ENCODE peak calls at places on chromosomes 6 and 20, in seven cellular contexts. U is GM12878, E is GM23248, X is K562, S is neural progenitor cell, G is PC-3, Q is mammary epithelial cell. Y is an unnamed sample.

GRCh38 chr20:658731-659291 is 5.8 kb upstream of the SRXN1 start:
- DNase-seq in U (no peak), E (peak), X (peak), S (no peak), G (no peak), Q (no peak), Y (peak)

GRCh38 chr6:132425176-132425575 is 23.9 kb upstream of the MOXD1 start:
- DNase-seq in U (no peak), E (no peak), X (no peak), S (no peak), G (no peak), Q (no peak), Y (no peak)

GRCh38 chr6:161922631-161923119 is 648.8 kb upstream of the AGPAT4 start:
- DNase-seq in U (no peak), E (peak), X (peak), S (peak), G (peak), Q (peak), Y (peak)

GRCh38 chr6:67757465-67758033 is 877.5 kb upstream of the ADGRB3 start:
- DNase-seq in U (no peak), E (no peak), X (no peak), S (no peak), G (no peak), Q (no peak), Y (no peak)

GRCh38 chr6:69846770-69847506 is 19.4 kb upstream of the COL19A1 start:
- DNase-seq in U (no peak), E (no peak), X (no peak), S (no peak), G (no peak), Q (no peak), Y (no peak)

GRCh38 chr6:95249176-95249575 is 328.2 kb upstream of the MANEA start:
- DNase-seq in U (no peak), E (peak), X (no peak), S (no peak), G (no peak), Q (peak), Y (peak)

GRCh38 chr6:37566209-37566859 is 66.6 kb upstream of the CCDC167 start:
- DNase-seq in U (no peak), E (peak), X (peak), S (peak), G (peak), Q (peak), Y (peak)

GRCh38 chr6:15038013-15038791 is 207.7 kb upstream of the JARID2 start:
- DNase-seq in U (no peak), E (no peak), X (no peak), S (no peak), G (no peak), Q (no peak), Y (no peak)

GRCh38 chr20:23414526-23415188 is 6.6 kb downstream of the NAPB start:
- DNase-seq in U (no peak), E (no peak), X (no peak), S (no peak), G (no peak), Q (no peak), Y (no peak)

GRCh38 chr6:161369339-161369738 is 95.5 kb upstream of the AGPAT4 start:
- DNase-seq in U (no peak), E (peak), X (no peak), S (no peak), G (peak), Q (peak), Y (peak)

GRCh38 chr6:14123331-14124105 is 5.9 kb downstream of the CD83 start:
- DNase-seq in U (no peak), E (peak), X (no peak), S (no peak), G (no peak), Q (no peak), Y (no peak)

GRCh38 chr6:9516207-9516606 is 898.7 kb downstream of the TFAP2A start:
- DNase-seq in U (no peak), E (peak), X (no peak), S (peak), G (peak), Q (peak), Y (peak)

GRCh38 chr6:15752820-15753219 is 90.0 kb upstream of the DTNBP1 start:
- DNase-seq in U (no peak), E (peak), X (peak), S (peak), G (no peak), Q (no peak), Y (no peak)

GRCh38 chr6:44002591-44003344 is 124.5 kb downstream of the MRPL14 start:
- DNase-seq in U (no peak), E (peak), X (no peak), S (peak), G (no peak), Q (peak), Y (peak)

GRCh38 chr6:164791498-164791897 is 517.9 kb downstream of the C6orf118 start:
- DNase-seq in U (no peak), E (no peak), X (no peak), S (no peak), G (no peak), Q (no peak), Y (no peak)

GRCh38 chr6:93350774-93351173 is 68.6 kb downstream of the EPHA7 start:
- DNase-seq in U (no peak), E (no peak), X (no peak), S (no peak), G (no peak), Q (no peak), Y (no peak)

GRCh38 chr6:37054171-37054570 is 48.7 kb downstream of the FGD2 start:
- DNase-seq in U (no peak), E (no peak), X (no peak), S (no peak), G (no peak), Q (no peak), Y (no peak)

GRCh38 chr6:83853968-83854501 is 875 bp downstream of the RIPPLY2 start:
- DNase-seq in U (no peak), E (no peak), X (no peak), S (peak), G (no peak), Q (no peak), Y (no peak)

GRCh38 chr20:933024-933423 is 16.9 kb upstream of the ANGPT4 start:
- DNase-seq in U (no peak), E (no peak), X (no peak), S (no peak), G (no peak), Q (no peak), Y (no peak)

GRCh38 chr20:42134265-42135098 is 516.3 kb upstream of the CHD6 start:
- DNase-seq in U (no peak), E (no peak), X (no peak), S (no peak), G (no peak), Q (no peak), Y (no peak)

GRCh38 chr6:170291271-170292110 is 613 bp upstream of the DLL1 start:
- DNase-seq in U (no peak), E (peak), X (no peak), S (peak), G (peak), Q (peak), Y (no peak)

GRCh38 chr20:24675651-24676352 is 206.4 kb downstream of the SYNDIG1 start:
- DNase-seq in U (no peak), E (no peak), X (no peak), S (no peak), G (no peak), Q (no peak), Y (no peak)

GRCh38 chr20:25540273-25540672 is 45.1 kb downstream of the NINL start:
- DNase-seq in U (no peak), E (peak), X (no peak), S (peak), G (peak), Q (peak), Y (no peak)

GRCh38 chr6:41445268-41445667 is 100.9 kb upstream of the FOXP4 start:
- DNase-seq in U (no peak), E (no peak), X (no peak), S (no peak), G (no peak), Q (no peak), Y (peak)

GRCh38 chr6:27279513-27280063 is 32.1 kb downstream of the PRSS16 start:
- DNase-seq in U (no peak), E (no peak), X (peak), S (peak), G (no peak), Q (no peak), Y (no peak)

GRCh38 chr6:149433901-149434300 is 33.8 kb downstream of the SUMO4 start:
- DNase-seq in U (no peak), E (peak), X (no peak), S (no peak), G (no peak), Q (no peak), Y (no peak)

GRCh38 chr6:149433405-149433804 is 33.3 kb downstream of the SUMO4 start:
- DNase-seq in U (no peak), E (peak), X (no peak), S (no peak), G (no peak), Q (no peak), Y (no peak)

GRCh38 chr6:149429427-149430360 is 29.6 kb downstream of the SUMO4 start:
- DNase-seq in U (no peak), E (no peak), X (no peak), S (no peak), G (no peak), Q (no peak), Y (no peak)

GRCh38 chr6:149428606-149429005 is 28.5 kb downstream of the SUMO4 start:
- DNase-seq in U (no peak), E (no peak), X (no peak), S (no peak), G (no peak), Q (no peak), Y (no peak)

DNA sequence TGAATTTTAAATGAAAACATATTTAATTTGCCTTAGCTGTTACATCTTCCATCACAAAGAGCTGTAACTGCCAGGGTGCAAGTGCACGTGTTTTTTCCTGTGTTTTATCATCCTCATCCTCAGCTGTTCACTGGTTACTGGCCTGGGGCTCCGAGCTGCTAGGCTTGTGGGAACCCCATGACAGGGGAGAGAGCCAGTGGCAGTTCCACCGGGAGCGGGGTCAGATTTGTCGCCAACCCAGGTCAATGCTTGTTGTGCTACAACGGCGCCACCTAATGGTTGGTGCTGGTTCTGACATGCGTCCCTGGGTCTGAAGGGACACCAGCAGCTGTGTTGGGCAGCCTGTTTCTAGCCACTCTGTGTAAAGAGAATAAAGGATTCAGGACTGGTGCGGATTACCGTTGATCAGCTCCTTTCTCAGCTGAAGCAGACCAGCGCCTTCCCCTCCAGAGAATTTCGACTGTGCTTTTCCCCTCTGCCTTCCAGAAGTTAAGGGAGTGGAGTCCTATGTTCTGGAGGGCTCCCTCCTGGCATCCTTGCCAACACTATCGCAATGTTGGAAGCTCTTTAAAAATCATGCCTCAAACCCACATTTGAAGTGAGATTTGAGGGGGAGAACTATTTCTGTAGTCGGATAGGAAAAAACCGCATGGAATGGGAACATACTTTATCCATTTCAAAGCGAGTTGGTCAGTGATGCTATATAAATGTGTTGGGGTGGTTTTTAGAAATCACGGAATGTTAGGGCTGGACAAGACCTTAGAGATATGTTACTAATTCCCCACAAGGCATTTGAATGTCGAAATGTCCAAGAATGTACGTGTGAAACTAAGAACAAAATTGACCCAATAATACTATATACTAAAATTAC is 32.1 kb downstream of the SUMO4 start:
- DNase-seq in U (peak), E (peak), X (peak), S (peak), G (peak), Q (peak), Y (peak)
- H3K4me2 ChIP-seq in U (peak), E (peak), X (no peak), S (peak), G (peak), Q (peak), Y (peak)

DNA sequence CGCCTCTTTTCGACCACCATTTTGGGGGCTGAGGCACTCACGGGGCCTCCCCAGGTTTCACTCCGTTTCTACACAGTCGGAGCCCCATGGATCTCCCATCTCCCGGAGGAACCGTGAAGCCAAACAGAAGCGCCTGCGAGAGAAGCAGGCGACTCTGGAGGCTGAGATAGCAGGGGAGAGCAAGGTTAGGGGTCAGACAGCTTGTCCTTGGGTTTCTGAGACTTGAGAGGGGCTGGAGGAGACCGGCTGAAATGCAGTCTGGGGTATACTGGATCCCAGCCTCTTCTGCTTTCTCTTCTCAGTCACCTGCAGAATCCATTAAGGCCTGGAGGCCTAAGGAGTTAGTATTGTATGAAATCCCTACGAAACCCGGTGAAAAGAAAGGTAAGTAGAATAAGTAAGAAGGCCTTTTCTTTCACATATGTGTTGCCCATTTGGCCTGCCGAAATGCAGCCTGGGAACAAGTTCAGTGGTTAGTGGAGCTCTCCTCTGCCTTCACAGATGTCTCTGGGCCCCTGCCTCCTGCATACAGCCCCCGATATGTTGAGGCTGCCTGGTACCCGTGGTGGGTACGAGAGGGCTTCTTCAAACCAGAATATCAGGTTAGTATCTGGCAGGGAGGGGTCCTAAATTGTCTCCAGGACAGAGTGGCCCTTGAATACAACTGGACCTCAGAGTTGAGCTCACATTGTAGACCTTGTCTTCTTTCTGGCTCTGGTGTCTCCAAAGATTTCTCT is 984 bp downstream of the VARS2 start:
- DNase-seq in U (no peak), E (peak), X (peak), S (no peak), G (no peak), Q (no peak), Y (no peak)
- H3K4me2 ChIP-seq in U (peak), E (peak), X (peak), S (peak), G (peak), Q (peak), Y (peak)

GRCh38 chr20:12949429-12949980 is 59.3 kb upstream of the SPTLC3 start:
- DNase-seq in U (no peak), E (no peak), X (no peak), S (no peak), G (no peak), Q (no peak), Y (peak)
- H3K4me2 ChIP-seq in U (no peak), E (no peak), X (no peak), S (no peak), G (no peak), Q (no peak), Y (no peak)

GRCh38 chr6:163739968-163740367 is 325.4 kb downstream of the QKI start:
- DNase-seq in U (no peak), E (no peak), X (no peak), S (no peak), G (no peak), Q (no peak), Y (no peak)
- H3K4me2 ChIP-seq in U (no peak), E (no peak), X (no peak), S (no peak), G (no peak), Q (no peak), Y (no peak)

DNA sequence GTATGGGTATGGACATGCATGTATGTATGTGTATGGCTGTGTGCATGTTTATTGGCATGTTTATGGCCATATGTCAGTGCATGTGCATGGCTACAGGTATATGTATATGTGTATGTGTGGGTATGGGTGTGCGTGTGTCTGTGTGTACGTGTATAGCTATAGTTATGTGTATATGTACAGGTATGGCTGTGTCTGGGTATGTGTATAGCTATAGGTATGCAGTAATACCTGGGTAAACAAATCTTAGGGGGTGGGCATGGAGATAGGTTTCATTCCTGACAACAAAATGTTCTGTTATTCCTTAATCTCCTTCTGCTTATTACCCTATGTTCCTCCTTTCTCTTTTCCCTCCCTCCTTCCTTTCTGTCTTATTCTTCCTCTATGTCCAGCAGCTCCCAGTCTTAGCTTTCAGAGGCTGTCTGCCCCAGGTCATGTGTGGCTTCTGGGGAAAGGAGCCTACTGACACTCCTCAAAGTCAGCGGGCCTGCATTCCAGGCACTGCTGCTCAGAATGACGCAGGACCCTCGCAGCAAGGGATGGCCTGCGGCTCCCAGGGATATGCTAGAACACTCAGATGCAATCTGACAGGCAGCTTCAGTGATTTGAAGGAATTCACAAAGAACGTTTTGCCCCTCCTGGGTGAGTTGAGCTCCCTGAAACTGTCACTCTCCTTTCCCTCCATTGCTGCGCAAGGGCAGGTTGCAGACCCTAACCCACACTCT is 139.3 kb upstream of the PHACTR1 start:
- DNase-seq in U (no peak), E (no peak), X (no peak), S (peak), G (peak), Q (no peak), Y (peak)
- H3K4me2 ChIP-seq in U (no peak), E (peak), X (no peak), S (no peak), G (peak), Q (peak), Y (no peak)

GRCh38 chr20:39009348-39009747 is 47.2 kb downstream of the DHX35 start:
- DNase-seq in U (no peak), E (no peak), X (no peak), S (no peak), G (no peak), Q (no peak), Y (no peak)

GRCh38 chr20:39010496-39010895 is 48.4 kb downstream of the DHX35 start:
- DNase-seq in U (no peak), E (no peak), X (no peak), S (peak), G (no peak), Q (no peak), Y (no peak)

GRCh38 chr20:38999217-38999616 is 37.1 kb downstream of the DHX35 start:
- DNase-seq in U (no peak), E (no peak), X (no peak), S (no peak), G (no peak), Q (no peak), Y (no peak)

GRCh38 chr20:38999965-39000910 is 38.1 kb downstream of the DHX35 start:
- DNase-seq in U (no peak), E (no peak), X (no peak), S (no peak), G (no peak), Q (no peak), Y (no peak)

GRCh38 chr20:39004508-39004907 is 42.4 kb downstream of the DHX35 start:
- DNase-seq in U (no peak), E (no peak), X (no peak), S (no peak), G (peak), Q (peak), Y (no peak)
- H3K4me2 ChIP-seq in U (no peak), E (no peak), X (no peak), S (no peak), G (no peak), Q (no peak), Y (no peak)

DNA sequence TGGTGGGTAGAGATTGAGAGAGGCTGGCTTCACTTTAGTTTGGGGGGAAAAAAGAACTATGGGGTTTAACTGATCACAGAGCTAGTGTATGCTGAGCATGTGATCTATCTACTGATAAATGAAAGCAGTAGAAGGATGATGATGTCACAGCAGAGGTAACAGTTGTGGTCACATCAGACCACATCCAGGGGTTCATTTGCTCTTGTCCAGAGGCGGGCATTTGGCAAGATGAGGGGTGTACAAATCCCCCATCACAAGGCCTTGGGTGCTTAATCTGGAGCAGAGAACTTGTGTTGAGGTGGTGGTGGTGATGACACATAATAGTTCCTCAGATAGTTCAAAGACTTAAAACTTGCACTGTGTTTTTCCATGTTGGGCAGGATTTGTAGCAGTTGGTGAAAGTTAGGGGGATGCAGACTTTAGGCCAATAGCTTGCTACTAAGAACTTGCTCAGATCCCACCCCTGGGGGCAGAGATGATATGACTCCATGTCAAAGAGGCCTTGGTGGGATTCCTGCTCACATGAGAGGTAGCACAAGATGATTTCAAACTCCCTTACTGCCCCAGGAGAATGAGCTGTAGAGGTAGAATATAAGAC is 63.4 kb downstream of the PRDM1 start:
- DNase-seq in U (no peak), E (no peak), X (no peak), S (no peak), G (no peak), Q (no peak), Y (no peak)
- H3K4me2 ChIP-seq in U (no peak), E (no peak), X (no peak), S (no peak), G (no peak), Q (no peak), Y (no peak)

Y was measured in fibroblast of lung.